ENCODE peak calls at places on chromosomes 4 and X, in ten cellular contexts. B is endodermal cell, Y is AG10803, E is bronchial epithelial cell, O is OCI-LY7, I is foreskin fibroblast, H is thyroid gland, G is neural crest cell, A is lung, F is GM13976. X is an unnamed sample.

GRCh38 chr4:112170451-112170993 is 25.3 kb downstream of the FAM241A start:
- DNase-seq in O (peak; percentile 38), I (peak; percentile 96), A (no peak), G (no peak), B (no peak), Y (peak; percentile 91), E (peak; percentile 95), H (no peak), F (no peak), X (peak; percentile 91)

GRCh38 chr4:140743194-140743931 is 12.8 kb downstream of the TBC1D9 start:
- DNase-seq in H (no peak), I (peak; percentile 59), Y (peak; percentile 34), F (peak; percentile 19), B (peak; percentile 71), G (no peak), A (no peak), O (peak; percentile 89), E (peak; percentile 49), X (peak; percentile 41)

GRCh38 chrX:19174401-19175025 is 52.2 kb upstream of the ADGRG2 start:
- DNase-seq in Y (peak; percentile 33), E (peak; percentile 82), O (no peak), I (peak; percentile 83), F (no peak), B (no peak), A (no peak), H (peak; percentile 26), G (no peak), X (peak; percentile 48)

GRCh38 chr4:178632415-178632814 is 1190.2 kb upstream of the AGA start:
- DNase-seq in F (no peak), A (no peak), B (no peak), O (no peak), E (no peak), Y (no peak), I (no peak), H (no peak), G (no peak), X (no peak)

GRCh38 chrX:15233416-15234015 is 36.4 kb downstream of the ASB9 start:
- DNase-seq in O (no peak), I (peak; percentile 14), A (no peak), Y (no peak), E (peak; percentile 11), G (no peak), H (no peak), B (no peak), F (no peak), X (no peak)

GRCh38 chrX:72021975-72022374 is 109.7 kb downstream of the RTL5 start:
- DNase-seq in I (no peak), E (no peak), F (no peak), H (no peak), Y (no peak), G (no peak), O (peak; percentile 5), B (peak; percentile 73), A (peak; percentile 26), X (peak; percentile 53)

GRCh38 chrX:118523920-118524319 is 28.3 kb downstream of the DOCK11 start:
- DNase-seq in F (no peak), B (no peak), G (no peak), A (no peak), H (no peak), O (no peak), E (no peak), I (no peak), Y (no peak), X (no peak)

GRCh38 chr4:80336582-80336981 is 1.1 kb downstream of the CFAP299 start:
- DNase-seq in Y (peak; percentile 25), F (peak; percentile 6), H (peak; percentile 46), G (no peak), B (peak; percentile 80), O (peak; percentile 26), E (peak; percentile 65), I (peak; percentile 52), A (peak; percentile 39), X (peak; percentile 42)

GRCh38 chr4:110371016-110371795 is 104.7 kb upstream of the ENPEP start:
- DNase-seq in I (no peak), E (no peak), F (no peak), B (no peak), O (no peak), Y (no peak), G (no peak), A (no peak), H (no peak), X (no peak)

GRCh38 chr4:17336524-17336941 is 175.4 kb downstream of the QDPR start:
- DNase-seq in E (peak; percentile 6), H (peak; percentile 30), Y (no peak), B (no peak), G (no peak), A (no peak), O (peak; percentile 95), I (no peak), F (peak; percentile 57), X (peak; percentile 87)

GRCh38 chr4:132809298-132810032 is 339.6 kb upstream of the PCDH10 start:
- DNase-seq in H (no peak), E (no peak), A (no peak), Y (no peak), B (peak; percentile 84), F (no peak), G (peak; percentile 16), I (no peak), O (peak; percentile 2), X (no peak)

GRCh38 chr4:146763560-146763959 is 124.9 kb downstream of the POU4F2 start:
- DNase-seq in G (no peak), A (no peak), O (no peak), H (no peak), I (no peak), B (no peak), Y (no peak), F (no peak), E (no peak), X (no peak)

GRCh38 chr4:304987-305680 is at the start of gene ZNF732:
- DNase-seq in A (no peak), Y (peak; percentile 15), G (peak; percentile 45), F (no peak), I (peak; percentile 68), O (no peak), H (peak; percentile 73), E (peak; percentile 79), B (no peak), X (peak; percentile 89)

GRCh38 chr4:187811586-187811985 is 184.0 kb upstream of the ZFP42 start:
- DNase-seq in A (no peak), O (no peak), F (no peak), I (no peak), B (no peak), Y (no peak), G (no peak), E (no peak), H (no peak), X (no peak)

GRCh38 chr4:11418610-11419009 is 10.1 kb downstream of the HS3ST1 start:
- DNase-seq in F (no peak), Y (no peak), A (no peak), H (no peak), O (no peak), I (no peak), E (no peak), G (no peak), B (peak; percentile 56), X (no peak)

GRCh38 chr4:51942833-51943215 is 77.3 kb downstream of the LRRC66 start:
- DNase-seq in Y (no peak), A (no peak), F (no peak), G (no peak), B (no peak), H (no peak), O (no peak), E (no peak), I (no peak), X (no peak)

GRCh38 chr4:2732526-2732925 is 23.6 kb downstream of the TNIP2 start:
- DNase-seq in A (no peak), H (no peak), Y (no peak), G (no peak), B (no peak), O (no peak), E (no peak), I (no peak), F (no peak), X (no peak)
- TF ChIP-seq CTCF in A (no peak), H (no peak), Y (no peak), G (no peak), B (no peak), O (no peak), E (no peak), I (no peak), F (no peak), X (no peak)

GRCh38 chrX:68808686-68809357 is 20.0 kb upstream of the EFNB1 start:
- DNase-seq in H (peak; percentile 10), B (peak; percentile 68), O (no peak), F (no peak), I (peak; percentile 10), Y (peak; percentile 18), A (no peak), E (no peak), G (no peak), X (no peak)
- TF ChIP-seq CTCF in H (no peak), B (peak; percentile 64), O (peak; percentile 24), F (no peak), I (no peak), Y (peak; percentile 41), A (no peak), E (peak; percentile 41), G (peak; percentile 45), X (no peak)

GRCh38 chrX:81377329-81377728 is 175.4 kb downstream of the SH3BGRL start:
- DNase-seq in I (peak; percentile 31), F (peak; percentile 9), B (no peak), G (no peak), O (peak; percentile 23), A (no peak), E (peak; percentile 25), Y (peak; percentile 24), H (no peak), X (peak; percentile 40)
- TF ChIP-seq CTCF in I (peak; percentile 25), F (peak; percentile 30), B (peak; percentile 78), G (peak; percentile 70), O (peak; percentile 72), A (no peak), E (no peak), Y (peak; percentile 56), H (peak; percentile 53), X (peak; percentile 46)

DNA sequence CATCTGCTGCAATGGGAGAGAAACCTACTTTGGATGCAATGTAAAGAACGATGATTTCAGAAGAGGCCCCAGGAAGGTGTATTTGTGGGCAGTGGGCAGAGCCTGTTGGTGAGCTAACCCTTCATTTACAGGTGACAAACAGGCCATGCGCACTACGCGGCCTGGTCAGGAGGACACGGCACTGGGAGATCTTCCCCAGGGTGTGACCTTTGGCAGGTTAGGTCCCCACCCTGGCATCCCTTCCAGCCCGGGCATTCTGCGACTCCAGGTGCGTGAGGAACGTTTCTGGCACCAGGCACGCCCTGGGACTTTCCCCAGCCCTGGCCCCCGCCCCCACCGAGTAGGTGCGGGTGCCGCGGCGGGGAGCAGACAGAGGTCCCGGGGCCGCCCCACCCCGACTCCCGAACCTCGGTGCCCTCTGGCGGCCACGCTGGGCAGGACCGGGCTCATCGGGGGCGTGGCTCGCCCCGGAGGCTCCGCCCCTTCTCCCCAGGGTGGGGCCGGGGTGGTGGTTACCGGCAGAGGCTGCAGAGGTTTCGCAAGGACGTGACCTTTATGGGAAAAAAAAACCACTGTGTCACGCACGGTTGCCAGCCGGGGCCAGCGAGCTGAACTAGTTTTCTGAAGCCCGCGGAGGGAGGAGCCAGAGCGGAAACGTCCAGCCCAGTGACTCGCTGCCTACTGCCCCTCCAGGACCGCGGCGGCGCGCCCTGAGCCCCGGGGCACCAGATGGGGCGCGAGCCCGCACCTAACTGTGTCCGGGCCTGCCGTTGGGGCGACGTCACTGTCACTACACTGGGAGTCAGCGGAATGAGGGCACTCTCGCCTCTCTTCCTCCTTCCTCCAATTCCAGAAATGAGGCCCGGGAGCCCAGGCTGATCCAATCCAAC is 5.0 kb upstream of the NYX start:
- DNase-seq in B (peak; percentile 95), Y (peak; percentile 90), A (peak; percentile 87), F (peak; percentile 90), O (peak; percentile 88), H (peak; percentile 88), E (peak; percentile 74), G (peak; percentile 54), I (peak; percentile 91), X (peak; percentile 92)
- TF ChIP-seq CTCF in B (peak; percentile 81), Y (peak; percentile 40), A (peak; percentile 12), F (peak; percentile 65), O (peak; percentile 71), H (peak; percentile 58), E (peak; percentile 66), G (peak; percentile 70), I (peak; percentile 33), X (peak; percentile 34)

X was measured in MCF 10A.